ENCODE peak calls at places on chromosome 20, in seven cellular contexts. V is gastrocnemius medialis; L is neural progenitor cell; N is WERI-Rb-1; E is CD4-positive, CD25-positive, alpha-beta regulatory T cell; X is small intestine; Z is hepatocyte. W is an unnamed sample.

GRCh38 chr20:5714261-5715041 is 35.8 kb upstream of the SHLD1 start:
- DNase-seq in V (no peak), L (peak), N (no peak), E (peak), X (peak), Z (peak), W (no peak)

GRCh38 chr20:51447097-51447764 is 95.3 kb downstream of the NFATC2 start:
- DNase-seq in V (peak), L (peak), N (no peak), E (no peak), X (no peak), Z (peak), W (no peak)

GRCh38 chr20:1331801-1332453 is 3.0 kb upstream of the SDCBP2 start:
- DNase-seq in V (no peak), L (no peak), N (no peak), E (no peak), X (no peak), Z (no peak), W (no peak)

GRCh38 chr20:2299301-2299700 is 3.5 kb downstream of the TGM3 start:
- DNase-seq in V (no peak), L (no peak), N (no peak), E (no peak), X (peak), Z (peak), W (no peak)

GRCh38 chr20:956330-956951 is 40.3 kb upstream of the ANGPT4 start:
- DNase-seq in V (peak), L (peak), N (peak), E (peak), X (peak), Z (peak), W (no peak)

GRCh38 chr20:46011631-46012482 is 3.1 kb downstream of the MMP9 start:
- DNase-seq in V (no peak), L (peak), N (peak), E (no peak), X (no peak), Z (no peak), W (no peak)

GRCh38 chr20:60262967-60263603 is 304.9 kb downstream of the CDH26 start:
- DNase-seq in V (no peak), L (peak), N (peak), E (peak), X (peak), Z (no peak), W (no peak)

GRCh38 chr20:7971536-7972285 is 31.5 kb upstream of the HAO1 start:
- DNase-seq in V (no peak), L (no peak), N (no peak), E (no peak), X (no peak), Z (no peak), W (no peak)

GRCh38 chr20:3749689-3750639 is 17.5 kb downstream of the HSPA12B start:
- DNase-seq in V (no peak), L (peak), N (peak), E (no peak), X (peak), Z (peak), W (peak)

GRCh38 chr20:45157977-45158376 is 16.7 kb upstream of the PI3 start:
- DNase-seq in V (no peak), L (no peak), N (no peak), E (no peak), X (peak), Z (peak), W (no peak)

GRCh38 chr20:24503352-24503931 is 34.0 kb downstream of the SYNDIG1 start:
- DNase-seq in V (no peak), L (no peak), N (no peak), E (no peak), X (no peak), Z (peak), W (peak)

GRCh38 chr20:48841196-48841860 is 13.5 kb upstream of the PREX1 start:
- DNase-seq in V (no peak), L (no peak), N (no peak), E (no peak), X (no peak), Z (no peak), W (no peak)

GRCh38 chr20:49563015-49563980 is 4.6 kb downstream of the PTGIS start:
- DNase-seq in V (no peak), L (no peak), N (no peak), E (no peak), X (no peak), Z (no peak), W (no peak)

GRCh38 chr20:2108987-2109386 is 7.4 kb downstream of the STK35 start:
- DNase-seq in V (no peak), L (no peak), N (no peak), E (no peak), X (no peak), Z (peak), W (no peak)

GRCh38 chr20:40683221-40683893 is 5.7 kb downstream of the MAFB start:
- DNase-seq in V (no peak), L (peak), N (no peak), E (no peak), X (peak), Z (peak), W (no peak)

GRCh38 chr20:49666906-49667305 is 46.8 kb downstream of the B4GALT5 start:
- DNase-seq in V (no peak), L (no peak), N (no peak), E (no peak), X (no peak), Z (no peak), W (no peak)

GRCh38 chr20:20711413-20711812 is 1.0 kb downstream of the RALGAPA2 start:
- DNase-seq in V (peak), L (no peak), N (peak), E (peak), X (peak), Z (peak), W (no peak)

GRCh38 chr20:36219671-36220220 is 16.5 kb upstream of the AAR2 start:
- DNase-seq in V (no peak), L (no peak), N (no peak), E (no peak), X (no peak), Z (no peak), W (peak)

GRCh38 chr20:51357543-51357942 is 185.0 kb downstream of the NFATC2 start:
- DNase-seq in V (no peak), L (no peak), N (no peak), E (no peak), X (no peak), Z (no peak), W (no peak)

GRCh38 chr20:57743450-57744095 is 33.8 kb upstream of the PMEPA1 start:
- DNase-seq in V (no peak), L (no peak), N (no peak), E (no peak), X (peak), Z (no peak), W (no peak)
- H3K27ac ChIP-seq in V (no peak), L (no peak), N (no peak), E (no peak), X (no peak), Z (no peak), W (no peak)

DNA sequence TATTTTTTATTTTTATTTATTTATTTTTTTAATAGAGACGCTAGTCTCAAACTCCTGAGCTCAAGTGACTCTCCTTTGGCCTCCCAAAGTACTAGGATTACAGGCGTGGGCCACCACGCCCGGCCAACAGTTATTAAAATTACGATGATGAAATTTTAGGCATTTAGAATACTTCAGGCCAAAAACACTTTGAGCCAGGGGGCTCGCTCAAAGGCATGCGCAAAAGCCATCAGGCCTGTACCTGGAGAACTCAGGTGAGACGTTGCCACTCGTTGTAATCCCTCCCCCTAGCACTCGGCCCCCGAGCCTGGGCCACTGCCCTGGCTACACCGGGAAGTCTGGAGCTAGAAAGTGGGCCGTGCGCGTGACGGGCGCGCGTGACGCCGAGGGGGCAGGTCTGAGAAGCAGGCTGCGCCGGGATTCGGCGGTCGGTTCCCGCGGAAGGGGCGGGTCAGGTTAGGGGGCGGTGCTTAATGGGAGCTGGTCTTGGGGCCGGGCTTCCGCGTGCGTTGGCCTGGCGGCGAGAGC is 337 bp upstream of the CBFA2T2 start:
- DNase-seq in V (peak), L (no peak), N (peak), E (peak), X (peak), Z (peak), W (peak)
- H3K27ac ChIP-seq in V (peak), L (no peak), N (peak), E (peak), X (peak), Z (peak), W (peak)

GRCh38 chr20:61438285-61438684 is 186.2 kb downstream of the CDH4 start:
- DNase-seq in V (no peak), L (no peak), N (no peak), E (no peak), X (no peak), Z (no peak), W (no peak)
- H3K27ac ChIP-seq in V (no peak), L (peak), N (no peak), E (no peak), X (no peak), Z (no peak), W (no peak)

GRCh38 chr20:17504898-17505663 is 26.1 kb downstream of the BFSP1 start:
- DNase-seq in V (no peak), L (peak), N (no peak), E (peak), X (peak), Z (peak), W (peak)
- H3K27ac ChIP-seq in V (no peak), L (no peak), N (no peak), E (peak), X (no peak), Z (no peak), W (no peak)

GRCh38 chr20:17748279-17748678 is 48.5 kb downstream of the BANF2 start:
- DNase-seq in V (no peak), L (no peak), N (no peak), E (no peak), X (no peak), Z (no peak), W (no peak)

GRCh38 chr20:17750722-17751045 is 50.9 kb downstream of the BANF2 start:
- DNase-seq in V (no peak), L (no peak), N (no peak), E (no peak), X (no peak), Z (no peak), W (no peak)

GRCh38 chr20:17751640-17752039 is 51.9 kb downstream of the BANF2 start:
- DNase-seq in V (no peak), L (no peak), N (no peak), E (no peak), X (no peak), Z (no peak), W (no peak)

GRCh38 chr20:17749979-17750721 is 50.4 kb downstream of the BANF2 start:
- DNase-seq in V (peak), L (peak), N (no peak), E (no peak), X (no peak), Z (no peak), W (no peak)

GRCh38 chr20:17749628-17749978 is 49.8 kb downstream of the BANF2 start:
- DNase-seq in V (no peak), L (no peak), N (no peak), E (no peak), X (no peak), Z (no peak), W (no peak)
- H3K27ac ChIP-seq in V (no peak), L (no peak), N (no peak), E (no peak), X (no peak), Z (no peak), W (no peak)

GRCh38 chr20:38113401-38114325 is 51.4 kb downstream of the TGM2 start:
- DNase-seq in V (peak), L (peak), N (peak), E (no peak), X (peak), Z (peak), W (no peak)

GRCh38 chr20:38115896-38116295 is 49.2 kb downstream of the TGM2 start:
- DNase-seq in V (no peak), L (no peak), N (no peak), E (no peak), X (no peak), Z (no peak), W (no peak)

GRCh38 chr20:38112943-38113294 is 52.2 kb downstream of the TGM2 start:
- DNase-seq in V (no peak), L (no peak), N (no peak), E (no peak), X (no peak), Z (no peak), W (no peak)

GRCh38 chr20:38115205-38115604 is 49.9 kb downstream of the TGM2 start:
- DNase-seq in V (no peak), L (no peak), N (no peak), E (no peak), X (no peak), Z (no peak), W (no peak)

DNA sequence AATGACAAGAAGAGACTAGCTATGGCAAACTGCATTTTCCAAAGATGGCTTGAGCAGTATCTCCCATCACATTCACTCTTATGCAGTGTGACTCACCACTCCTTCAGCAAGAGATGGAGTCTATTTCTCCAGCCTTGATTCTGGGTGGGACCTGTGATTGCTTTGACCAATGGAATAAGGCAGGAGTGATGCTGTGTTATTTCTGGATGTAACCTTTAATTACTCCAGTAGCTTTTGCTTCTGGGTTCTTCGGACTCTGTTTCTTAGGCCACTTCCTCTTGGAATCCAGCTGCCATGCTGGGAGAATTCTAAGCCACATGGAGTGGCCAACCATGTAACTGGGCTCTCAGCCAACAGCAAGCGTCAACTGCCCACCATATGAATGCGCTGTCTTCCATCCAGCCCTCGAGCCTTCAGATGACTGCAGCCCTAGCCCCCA is 50.7 kb downstream of the TGM2 start:
- DNase-seq in V (no peak), L (no peak), N (no peak), E (no peak), X (no peak), Z (no peak), W (no peak)
- H3K27ac ChIP-seq in V (peak), L (no peak), N (no peak), E (no peak), X (no peak), Z (no peak), W (no peak)